ENCODE peak calls at places on chromosomes 6 and 20, in five cellular contexts. One of them, this sample, is unnamed.

GRCh38 chr6:134984821-134985220 is 34.9 kb upstream of the ALDH8A1 start:
- DNase-seq in RKO: no peak
- DNase-seq in NCI-H2081: no peak
- DNase-seq in HEK293T: no peak
- DNase-seq in stimulated activated CD4-positive, alpha-beta T cell treated with anti-CD3 and anti-CD28 coated beads, TNF-alpha, amount 100 ng/mL, for 24 hours: no peak
- DNase-seq in this sample: no peak

GRCh38 chr6:45478235-45478634 is 100.5 kb upstream of the SUPT3H start:
- DNase-seq in RKO: peak
- DNase-seq in NCI-H2081: no peak
- DNase-seq in HEK293T: no peak
- DNase-seq in stimulated activated CD4-positive, alpha-beta T cell treated with anti-CD3 and anti-CD28 coated beads, TNF-alpha, amount 100 ng/mL, for 24 hours: no peak
- DNase-seq in this sample: no peak

GRCh38 chr20:63739129-63740069 is at the start of gene SLC2A4RG:
- DNase-seq in RKO: peak
- DNase-seq in NCI-H2081: peak
- DNase-seq in HEK293T: peak
- DNase-seq in stimulated activated CD4-positive, alpha-beta T cell treated with anti-CD3 and anti-CD28 coated beads, TNF-alpha, amount 100 ng/mL, for 24 hours: no peak
- DNase-seq in this sample: peak

GRCh38 chr6:20706293-20707165 is 172.3 kb downstream of the CDKAL1 start:
- DNase-seq in RKO: no peak
- DNase-seq in NCI-H2081: peak
- DNase-seq in HEK293T: no peak
- DNase-seq in stimulated activated CD4-positive, alpha-beta T cell treated with anti-CD3 and anti-CD28 coated beads, TNF-alpha, amount 100 ng/mL, for 24 hours: no peak
- DNase-seq in this sample: no peak

GRCh38 chr6:48743738-48744137 is 632.7 kb upstream of the PTCHD4 start:
- DNase-seq in RKO: no peak
- DNase-seq in NCI-H2081: no peak
- DNase-seq in HEK293T: no peak
- DNase-seq in stimulated activated CD4-positive, alpha-beta T cell treated with anti-CD3 and anti-CD28 coated beads, TNF-alpha, amount 100 ng/mL, for 24 hours: no peak
- DNase-seq in this sample: no peak

GRCh38 chr20:25063981-25064380 is 6.0 kb upstream of the ACSS1 start:
- DNase-seq in RKO: no peak
- DNase-seq in NCI-H2081: no peak
- DNase-seq in HEK293T: no peak
- DNase-seq in stimulated activated CD4-positive, alpha-beta T cell treated with anti-CD3 and anti-CD28 coated beads, TNF-alpha, amount 100 ng/mL, for 24 hours: no peak
- DNase-seq in this sample: no peak

GRCh38 chr6:148831064-148831463 is 84.2 kb downstream of the UST start:
- DNase-seq in RKO: no peak
- DNase-seq in NCI-H2081: no peak
- DNase-seq in HEK293T: no peak
- DNase-seq in stimulated activated CD4-positive, alpha-beta T cell treated with anti-CD3 and anti-CD28 coated beads, TNF-alpha, amount 100 ng/mL, for 24 hours: no peak
- DNase-seq in this sample: no peak

GRCh38 chr6:44820366-44821158 is 433.1 kb downstream of the CDC5L start:
- DNase-seq in RKO: peak
- DNase-seq in NCI-H2081: no peak
- DNase-seq in HEK293T: no peak
- DNase-seq in stimulated activated CD4-positive, alpha-beta T cell treated with anti-CD3 and anti-CD28 coated beads, TNF-alpha, amount 100 ng/mL, for 24 hours: no peak
- DNase-seq in this sample: no peak

GRCh38 chr6:36694616-36695015 is 3.0 kb upstream of the RAB44 start:
- DNase-seq in RKO: no peak
- DNase-seq in NCI-H2081: no peak
- DNase-seq in HEK293T: no peak
- DNase-seq in stimulated activated CD4-positive, alpha-beta T cell treated with anti-CD3 and anti-CD28 coated beads, TNF-alpha, amount 100 ng/mL, for 24 hours: no peak
- DNase-seq in this sample: no peak

GRCh38 chr6:33719326-33719987 is 8.0 kb upstream of the UQCC2 start:
- DNase-seq in RKO: no peak
- DNase-seq in NCI-H2081: no peak
- DNase-seq in HEK293T: no peak
- DNase-seq in stimulated activated CD4-positive, alpha-beta T cell treated with anti-CD3 and anti-CD28 coated beads, TNF-alpha, amount 100 ng/mL, for 24 hours: no peak
- DNase-seq in this sample: no peak

GRCh38 chr20:17377222-17377621 is 150.4 kb downstream of the PCSK2 start:
- DNase-seq in RKO: no peak
- DNase-seq in NCI-H2081: no peak
- DNase-seq in HEK293T: no peak
- DNase-seq in stimulated activated CD4-positive, alpha-beta T cell treated with anti-CD3 and anti-CD28 coated beads, TNF-alpha, amount 100 ng/mL, for 24 hours: no peak
- DNase-seq in this sample: no peak

GRCh38 chr6:118669561-118669960 is 18.2 kb upstream of the CEP85L start:
- DNase-seq in RKO: no peak
- DNase-seq in NCI-H2081: no peak
- DNase-seq in HEK293T: no peak
- DNase-seq in stimulated activated CD4-positive, alpha-beta T cell treated with anti-CD3 and anti-CD28 coated beads, TNF-alpha, amount 100 ng/mL, for 24 hours: no peak
- DNase-seq in this sample: no peak

This sample was measured in GM18507.